ENCODE peak calls at places on chromosomes 7 and 10, in four cellular contexts. J is HepG2, V is H1, K is K562. W is an unnamed sample. For H3K79me2, the result is how much of the 10 kb centered on the place peaks cover.

GRCh38 chr10:122162566-122163181 is 108.4 kb upstream of the BTBD16 start:
- DNase-seq in J (peak), V (no peak), K (no peak), W (no peak)

GRCh38 chr10:78045237-78045636 is 11.6 kb downstream of the RPS24 start:
- DNase-seq in J (no peak), V (no peak), K (no peak), W (no peak)

GRCh38 chr10:79285315-79286185 is 61.7 kb upstream of the PPIF start:
- DNase-seq in J (no peak), V (no peak), K (no peak), W (no peak)

GRCh38 chr7:25314729-25315267 is 86.5 kb upstream of the NPVF start:
- DNase-seq in J (no peak), V (no peak), K (no peak), W (peak)

GRCh38 chr7:95199779-95200558 is 124.4 kb downstream of the PON1 start:
- DNase-seq in J (peak), V (no peak), K (no peak), W (peak)

GRCh38 chr7:42843209-42843800 is 68.6 kb downstream of the C7orf25 start:
- DNase-seq in J (peak), V (no peak), K (peak), W (peak)

GRCh38 chr10:119005377-119006043 is 24.0 kb upstream of the NANOS1 start:
- DNase-seq in J (no peak), V (no peak), K (no peak), W (no peak)

GRCh38 chr7:159104188-159105030 is 40.3 kb downstream of the VIPR2 start:
- DNase-seq in J (no peak), V (no peak), K (no peak), W (no peak)

GRCh38 chr10:83963446-83963845 is 175.9 kb upstream of the GHITM start:
- DNase-seq in J (no peak), V (no peak), K (no peak), W (no peak)

GRCh38 chr7:55965805-55966421 is 1.5 kb downstream of the NIPSNAP2 start:
- DNase-seq in J (peak), V (no peak), K (no peak), W (no peak)

GRCh38 chr10:42975005-42975493 is 101.8 kb upstream of the RET start:
- DNase-seq in J (no peak), V (no peak), K (no peak), W (no peak)

GRCh38 chr10:88897019-88897853 is 17.2 kb downstream of the STAMBPL1 start:
- DNase-seq in J (peak), V (no peak), K (no peak), W (no peak)

GRCh38 chr10:93309062-93309461 is 173.1 kb downstream of the MYOF start:
- DNase-seq in J (no peak), V (no peak), K (no peak), W (no peak)

DNA sequence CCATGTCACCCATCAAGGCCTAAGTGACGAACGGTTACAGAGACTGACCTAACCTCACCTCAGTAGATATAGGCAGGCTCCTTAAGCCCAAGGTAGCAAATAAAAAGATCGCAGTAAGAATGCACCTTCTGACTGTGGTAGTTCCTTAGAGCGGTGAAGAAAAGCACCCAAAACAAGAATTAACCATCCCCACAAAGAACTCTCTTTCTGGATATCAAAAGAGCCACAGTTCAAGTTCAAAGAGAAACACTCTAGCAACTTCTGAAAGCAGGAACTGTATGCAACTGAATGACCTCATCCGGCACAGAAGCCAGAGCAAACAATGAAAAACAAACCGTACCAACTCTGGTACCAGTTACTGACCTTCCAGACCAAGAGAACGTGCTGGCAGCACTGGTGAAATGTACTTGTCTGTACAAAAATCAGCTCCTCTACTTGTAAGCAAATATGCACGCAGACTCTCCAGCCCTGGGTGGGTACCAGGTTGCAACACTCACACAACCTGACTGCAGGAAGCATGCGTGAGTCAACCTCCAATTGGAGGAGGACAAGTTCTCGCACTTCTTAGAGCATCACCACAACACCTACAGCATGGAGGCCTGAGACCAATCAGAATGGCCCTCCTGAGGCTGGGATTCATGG is 202.7 kb downstream of the FAM107B start:
- DNase-seq in J (peak), V (no peak), K (no peak), W (peak)
- H3K79me2 ChIP-seq in J (under half), V (under half), K (under half), W (half or more)

DNA sequence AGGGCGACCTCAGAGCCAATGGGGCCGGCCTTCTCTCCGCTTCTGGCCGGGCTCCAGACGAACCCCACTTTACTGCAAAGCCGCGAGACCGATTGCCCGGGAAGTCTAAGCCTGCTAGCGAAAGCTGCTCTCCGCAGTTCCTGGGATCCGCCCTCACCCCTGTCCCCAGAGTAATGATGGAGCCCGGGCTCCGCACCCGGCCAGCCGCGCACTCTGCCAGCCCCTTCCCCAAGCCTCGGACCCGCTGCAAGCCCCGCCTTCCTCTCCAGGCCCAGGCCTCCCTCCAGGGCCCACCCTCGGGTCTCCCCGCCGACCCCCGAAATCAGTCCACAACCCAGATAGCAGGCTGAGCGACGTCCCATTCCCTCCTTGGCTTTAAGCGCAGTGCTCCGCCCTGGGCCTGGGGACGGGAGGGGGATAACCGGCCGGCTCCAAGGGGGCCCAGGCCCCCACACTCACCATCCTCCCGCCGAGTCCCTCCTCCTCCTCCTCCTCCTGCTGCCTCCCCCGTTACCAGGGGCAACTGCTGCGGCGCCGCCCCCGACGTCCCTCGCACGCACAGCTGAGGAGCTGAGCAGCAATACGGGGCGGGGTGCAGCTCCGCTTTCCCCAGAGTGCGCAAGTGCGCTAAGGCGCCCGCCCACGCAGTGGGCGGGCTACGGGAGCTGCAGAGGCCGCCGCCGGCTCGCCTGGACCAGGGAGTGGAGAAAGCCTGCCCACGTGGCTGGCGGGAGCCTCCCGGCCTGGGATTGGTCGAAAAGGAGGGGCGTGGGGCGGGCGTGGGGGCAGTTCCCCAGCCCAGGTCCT is at the start of gene ARL3:
- DNase-seq in J (peak), V (peak), K (peak), W (peak)
- TF ChIP-seq CTCF in J (peak), V (no peak), K (peak), W (peak)

GRCh38 chr7:80859272-80859970 is 59.4 kb downstream of the SEMA3C start:
- DNase-seq in J (no peak), V (no peak), K (no peak), W (no peak)
- TF ChIP-seq JUN in J (no peak), V (no peak), K (no peak), W (no peak)

GRCh38 chr7:38452615-38453014 is 178.6 kb downstream of the AMPH start:
- DNase-seq in J (no peak), V (no peak), K (no peak), W (no peak)

GRCh38 chr7:38453187-38453586 is 178.0 kb downstream of the AMPH start:
- DNase-seq in J (no peak), V (no peak), K (no peak), W (no peak)

GRCh38 chr7:38451840-38452239 is 178.4 kb upstream of the TARP start:
- DNase-seq in J (peak), V (no peak), K (no peak), W (peak)

GRCh38 chr7:38448842-38449241 is 175.4 kb upstream of the TARP start:
- DNase-seq in J (no peak), V (no peak), K (no peak), W (no peak)

GRCh38 chr7:38453826-38454225 is 177.3 kb downstream of the AMPH start:
- DNase-seq in J (no peak), V (no peak), K (no peak), W (no peak)
- H3K79me2 ChIP-seq in J (under half), V (under half), K (under half), W (under half)

DNA sequence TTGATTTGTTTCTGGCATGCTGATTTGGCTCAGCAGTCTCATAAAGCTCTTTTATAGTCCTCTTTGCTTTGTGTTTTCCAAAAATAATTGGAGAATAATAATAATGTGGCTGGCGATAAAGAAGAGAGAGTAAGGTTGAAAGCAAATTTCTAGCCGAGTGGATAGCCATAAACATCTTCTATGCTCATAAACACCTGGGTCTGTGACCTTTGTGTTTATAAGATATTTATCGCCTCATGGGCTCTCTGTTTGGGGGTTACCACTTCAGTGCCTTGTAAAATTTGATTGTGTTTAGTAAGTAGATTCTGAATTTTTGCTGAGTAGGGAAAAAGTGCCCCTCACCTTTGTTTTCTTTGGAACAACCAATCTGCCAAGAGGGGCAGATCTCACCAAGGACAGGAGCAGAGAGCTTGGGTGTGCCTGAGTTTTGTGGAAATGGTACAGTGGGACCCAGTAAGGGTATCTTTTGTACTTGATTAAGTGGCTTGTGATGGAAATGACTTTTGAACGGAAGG is 220.4 kb downstream of the AUTS2 start:
- DNase-seq in J (no peak), V (no peak), K (no peak), W (no peak)
- TF ChIP-seq CTCF in J (no peak), V (no peak), K (no peak), W (no peak)

GRCh38 chr7:144048648-144049047 is at the start of gene OR2A5:
- DNase-seq in J (no peak), V (no peak), K (no peak), W (no peak)
- TF ChIP-seq JUN in J (no peak), V (no peak), K (no peak), W (no peak)

DNA sequence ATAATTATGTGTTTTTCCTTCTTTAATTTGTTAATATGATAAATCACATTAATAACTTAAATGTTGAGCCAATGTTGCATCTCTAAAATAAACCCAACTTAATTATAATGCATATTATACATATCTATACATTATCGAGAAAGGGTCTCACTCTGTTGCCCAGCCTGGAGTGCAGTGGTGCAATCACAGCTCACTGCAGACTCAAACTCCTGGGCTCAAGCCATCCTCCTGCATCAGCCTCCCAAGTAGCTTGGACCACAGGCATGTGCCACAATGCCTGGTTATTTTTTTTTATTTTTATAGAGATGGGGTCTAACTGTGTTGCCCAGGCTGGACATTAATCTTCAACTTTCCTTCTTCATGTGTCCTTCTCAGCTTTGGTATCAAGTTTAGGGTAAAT is 98.9 kb downstream of the INHBA start:
- DNase-seq in J (no peak), V (no peak), K (no peak), W (no peak)
- H3K79me2 ChIP-seq in J (under half), V (under half), K (under half), W (under half)

GRCh38 chr10:32684291-32684690 is 238.4 kb downstream of the CCDC7 start:
- DNase-seq in J (no peak), V (no peak), K (no peak), W (no peak)

GRCh38 chr10:32687546-32687945 is 241.6 kb downstream of the CCDC7 start:
- DNase-seq in J (no peak), V (no peak), K (no peak), W (no peak)

GRCh38 chr10:32692174-32692573 is 246.2 kb downstream of the CCDC7 start:
- DNase-seq in J (peak), V (no peak), K (no peak), W (no peak)

GRCh38 chr10:32687116-32687515 is 241.2 kb downstream of the CCDC7 start:
- DNase-seq in J (no peak), V (no peak), K (no peak), W (no peak)
- TF ChIP-seq CTCF in J (no peak), V (no peak), K (no peak), W (no peak)

W was measured in endothelial cell of umbilical vein.